ENCODE peak calls at places on chromosome 11, in eight cellular contexts. One of them, this sample, is unnamed.

GRCh38 chr11:65856689-65857499 is 1.1 kb downstream of the CFL1 start:
- DNase-seq in A549: no peak
- DNase-seq in neural crest cell: peak
- DNase-seq in adipocyte: peak
- DNase-seq in cardiac septum: peak
- DNase-seq in stimulated activated CD8-positive, alpha-beta memory T cell treated with anti-CD3 and anti-CD28 coated beads, Interleukin-7, amount 100 ng/mL, for 1 hour: peak
- DNase-seq in fibroblast of pulmonary artery: peak
- DNase-seq in T-cell: peak
- DNase-seq in this sample: peak

GRCh38 chr11:111474432-111474831 is 37.8 kb downstream of the BTG4 start:
- DNase-seq in adipocyte: no peak
- DNase-seq in neural crest cell: no peak
- DNase-seq in A549: no peak
- DNase-seq in cardiac septum: no peak
- DNase-seq in fibroblast of pulmonary artery: no peak
- DNase-seq in stimulated activated CD8-positive, alpha-beta memory T cell treated with anti-CD3 and anti-CD28 coated beads, Interleukin-7, amount 100 ng/mL, for 1 hour: no peak
- DNase-seq in T-cell: no peak
- DNase-seq in this sample: no peak

GRCh38 chr11:27976262-27976661 is 131.7 kb downstream of the KIF18A start:
- DNase-seq in fibroblast of pulmonary artery: peak
- DNase-seq in A549: no peak
- DNase-seq in T-cell: no peak
- DNase-seq in stimulated activated CD8-positive, alpha-beta memory T cell treated with anti-CD3 and anti-CD28 coated beads, Interleukin-7, amount 100 ng/mL, for 1 hour: no peak
- DNase-seq in neural crest cell: no peak
- DNase-seq in adipocyte: peak
- DNase-seq in cardiac septum: no peak
- DNase-seq in this sample: no peak

GRCh38 chr11:94183886-94184264 is 55.2 kb downstream of the PANX1 start:
- DNase-seq in fibroblast of pulmonary artery: peak
- DNase-seq in neural crest cell: peak
- DNase-seq in stimulated activated CD8-positive, alpha-beta memory T cell treated with anti-CD3 and anti-CD28 coated beads, Interleukin-7, amount 100 ng/mL, for 1 hour: no peak
- DNase-seq in T-cell: peak
- DNase-seq in A549: peak
- DNase-seq in cardiac septum: no peak
- DNase-seq in adipocyte: peak
- DNase-seq in this sample: no peak

GRCh38 chr11:1288426-1289151 is 20.8 kb downstream of the TOLLIP start:
- DNase-seq in cardiac septum: no peak
- DNase-seq in fibroblast of pulmonary artery: no peak
- DNase-seq in stimulated activated CD8-positive, alpha-beta memory T cell treated with anti-CD3 and anti-CD28 coated beads, Interleukin-7, amount 100 ng/mL, for 1 hour: no peak
- DNase-seq in A549: no peak
- DNase-seq in adipocyte: no peak
- DNase-seq in T-cell: no peak
- DNase-seq in neural crest cell: no peak
- DNase-seq in this sample: no peak

GRCh38 chr11:66119348-66120133 is 49.5 kb downstream of the PACS1 start:
- DNase-seq in cardiac septum: no peak
- DNase-seq in adipocyte: peak
- DNase-seq in T-cell: no peak
- DNase-seq in neural crest cell: no peak
- DNase-seq in fibroblast of pulmonary artery: peak
- DNase-seq in stimulated activated CD8-positive, alpha-beta memory T cell treated with anti-CD3 and anti-CD28 coated beads, Interleukin-7, amount 100 ng/mL, for 1 hour: no peak
- DNase-seq in A549: peak
- DNase-seq in this sample: no peak

GRCh38 chr11:20522536-20522935 is 76.9 kb upstream of the SLC6A5 start:
- DNase-seq in cardiac septum: no peak
- DNase-seq in adipocyte: no peak
- DNase-seq in T-cell: no peak
- DNase-seq in stimulated activated CD8-positive, alpha-beta memory T cell treated with anti-CD3 and anti-CD28 coated beads, Interleukin-7, amount 100 ng/mL, for 1 hour: no peak
- DNase-seq in neural crest cell: no peak
- DNase-seq in A549: no peak
- DNase-seq in fibroblast of pulmonary artery: no peak
- DNase-seq in this sample: no peak

GRCh38 chr11:120229451-120230424 is 10.2 kb upstream of the POU2F3 start:
- DNase-seq in stimulated activated CD8-positive, alpha-beta memory T cell treated with anti-CD3 and anti-CD28 coated beads, Interleukin-7, amount 100 ng/mL, for 1 hour: no peak
- DNase-seq in neural crest cell: no peak
- DNase-seq in T-cell: no peak
- DNase-seq in adipocyte: peak
- DNase-seq in cardiac septum: no peak
- DNase-seq in A549: no peak
- DNase-seq in fibroblast of pulmonary artery: peak
- DNase-seq in this sample: no peak

GRCh38 chr11:69040581-69041260 is 8.0 kb upstream of the TPCN2 start:
- DNase-seq in T-cell: no peak
- DNase-seq in fibroblast of pulmonary artery: peak
- DNase-seq in cardiac septum: no peak
- DNase-seq in stimulated activated CD8-positive, alpha-beta memory T cell treated with anti-CD3 and anti-CD28 coated beads, Interleukin-7, amount 100 ng/mL, for 1 hour: no peak
- DNase-seq in A549: no peak
- DNase-seq in neural crest cell: no peak
- DNase-seq in adipocyte: peak
- DNase-seq in this sample: no peak

This sample was measured in coronary artery.